ENCODE peak calls at places on chromosomes 11 and 22, in four cellular contexts. P, E, I and Z are unnamed samples.

GRCh38 chr11:1953489-1954284 is 6.6 kb downstream of the MRPL23 start:
- DNase-seq in E (no peak), P (no peak), I (no peak), Z (no peak)

GRCh38 chr11:71368966-71369365 is 79.2 kb downstream of the DHCR7 start:
- DNase-seq in P (no peak), I (no peak), E (no peak), Z (no peak)

GRCh38 chr11:105269862-105270261 is 130.3 kb upstream of the CARD18 start:
- DNase-seq in P (no peak), E (no peak), I (no peak), Z (no peak)

GRCh38 chr11:43987384-43988039 is 45.1 kb downstream of the C11orf96 start:
- DNase-seq in I (no peak), P (no peak), E (no peak), Z (no peak)

GRCh38 chr11:2580444-2581050 is 119.2 kb downstream of the KCNQ1OT1 start:
- DNase-seq in P (no peak), I (no peak), E (no peak), Z (peak)

GRCh38 chr22:25749420-25750169 is 7.6 kb downstream of the MYO18B start:
- DNase-seq in I (peak), E (peak), P (no peak), Z (no peak)

GRCh38 chr11:47412152-47412746 is 3.9 kb downstream of the SLC39A13 start:
- DNase-seq in I (peak), E (no peak), P (no peak), Z (peak)

GRCh38 chr11:774873-775592 is 2.3 kb downstream of the GATD1 start:
- DNase-seq in E (no peak), P (no peak), I (no peak), Z (peak)

GRCh38 chr11:10899542-10899830 is 41.6 kb upstream of the ZBED5 start:
- DNase-seq in E (no peak), P (no peak), I (peak), Z (no peak)

GRCh38 chr11:58958500-58958899 is 19.2 kb downstream of the GLYATL1 start:
- DNase-seq in P (peak), I (peak), E (peak), Z (peak)

GRCh38 chr22:33896801-33897620 is 23.3 kb downstream of the LARGE1 start:
- DNase-seq in E (no peak), I (no peak), P (no peak), Z (no peak)

GRCh38 chr11:66157182-66157864 is 87.3 kb downstream of the PACS1 start:
- DNase-seq in E (no peak), P (no peak), I (peak), Z (no peak)

GRCh38 chr22:20463324-20464095 is 25.9 kb upstream of the SCARF2 start:
- DNase-seq in P (no peak), E (no peak), I (no peak), Z (no peak)

GRCh38 chr22:21948824-21949568 is 3.7 kb downstream of the PPM1F start:
- DNase-seq in P (no peak), E (no peak), I (no peak), Z (no peak)

GRCh38 chr22:45890351-45890635 is 86.7 kb downstream of the WNT7B start:
- DNase-seq in I (no peak), P (no peak), E (no peak), Z (no peak)

GRCh38 chr11:66317766-66318575 is 1.1 kb upstream of the CD248 start:
- DNase-seq in I (no peak), P (peak), E (no peak), Z (peak)

GRCh38 chr11:44831605-44832394 is 105.0 kb downstream of the TSPAN18 start:
- DNase-seq in P (no peak), E (no peak), I (peak), Z (no peak)

GRCh38 chr22:31075961-31076360 is 5.2 kb upstream of the SMTN start:
- DNase-seq in E (no peak), I (no peak), P (no peak), Z (no peak)

GRCh38 chr11:117418685-117419084 is 91.0 kb downstream of the CEP164 start:
- DNase-seq in E (no peak), P (peak), I (no peak), Z (no peak)

GRCh38 chr11:67409261-67409666 is 5.4 kb downstream of the TBC1D10C start:
- DNase-seq in I (no peak), P (no peak), E (no peak), Z (no peak)

GRCh38 chr22:35739642-35740041 is 22.0 kb downstream of the APOL5 start:
- DNase-seq in E (no peak), I (no peak), P (peak), Z (no peak)

GRCh38 chr22:26559961-26560575 is 29.9 kb downstream of the TPST2 start:
- DNase-seq in E (no peak), P (no peak), I (no peak), Z (no peak)

GRCh38 chr11:20739004-20739612 is 69.7 kb downstream of the NELL1 start:
- DNase-seq in P (no peak), E (no peak), I (no peak), Z (no peak)

GRCh38 chr11:64419818-64420485 is 61.0 kb downstream of the RPS6KA4 start:
- DNase-seq in P (no peak), I (no peak), E (no peak), Z (no peak)

GRCh38 chr22:38941488-38941987 is 15.9 kb upstream of the APOBEC3A start:
- DNase-seq in I (no peak), P (no peak), E (peak), Z (no peak)

GRCh38 chr22:50717709-50718351 is 20.2 kb upstream of the ACR start:
- DNase-seq in I (no peak), E (no peak), P (no peak), Z (no peak)

GRCh38 chr11:129636926-129637325 is 178.7 kb upstream of the TMEM45B start:
- DNase-seq in E (no peak), I (no peak), P (no peak), Z (no peak)

GRCh38 chr22:20229916-20230775 is 38.0 kb downstream of the RTN4R start:
- DNase-seq in E (no peak), I (no peak), P (no peak), Z (no peak)

GRCh38 chr11:68870470-68870869 is 28.8 kb upstream of the CPT1A start:
- DNase-seq in I (peak), E (no peak), P (no peak), Z (no peak)

GRCh38 chr11:35593143-35593542 is 25.1 kb upstream of the FJX1 start:
- DNase-seq in E (no peak), P (no peak), I (no peak), Z (no peak)

GRCh38 chr11:133078591-133079179 is 453.6 kb downstream of the OPCML start:
- DNase-seq in E (no peak), P (peak), I (peak), Z (peak)

GRCh38 chr11:72778535-72779494 is 15.0 kb downstream of the STARD10 start:
- DNase-seq in P (peak), I (no peak), E (no peak), Z (no peak)

GRCh38 chr22:39748877-39749276 is 144.7 kb downstream of the ENTHD1 start:
- DNase-seq in E (no peak), P (no peak), I (no peak), Z (no peak)

GRCh38 chr11:14773755-14774154 is 118.3 kb downstream of the CYP2R1 start:
- DNase-seq in P (no peak), I (peak), E (no peak), Z (peak)

GRCh38 chr22:34951212-34951611 is 114.7 kb upstream of the ISX start:
- DNase-seq in P (no peak), E (no peak), I (no peak), Z (no peak)

GRCh38 chr11:2892215-2893020 is 6.8 kb upstream of the CDKN1C start:
- DNase-seq in P (no peak), E (no peak), I (peak), Z (peak)

GRCh38 chr22:19514831-19515565 is 9.2 kb downstream of the CLDN5 start:
- DNase-seq in P (no peak), I (no peak), E (no peak), Z (no peak)

GRCh38 chr22:41661088-41661487 is 27.6 kb downstream of the SNU13 start:
- DNase-seq in I (no peak), P (no peak), E (no peak), Z (no peak)

GRCh38 chr22:22392131-22392530 is 116.4 kb downstream of the ZNF280B start:
- DNase-seq in P (no peak), I (no peak), E (no peak), Z (no peak)

GRCh38 chr11:23112987-23113886 is 253.0 kb upstream of the CCDC179 start:
- DNase-seq in P (peak), E (no peak), I (peak), Z (peak)
- TF ChIP-seq NR2C2 in P (no peak), E (no peak), I (no peak), Z (no peak)

GRCh38 chr22:49524362-49524761 is 303.3 kb downstream of the BRD1 start:
- DNase-seq in E (no peak), I (no peak), P (no peak), Z (no peak)
- TF ChIP-seq NR2C2 in E (no peak), I (no peak), P (no peak), Z (no peak)

GRCh38 chr22:17724678-17725464 is 49.4 kb downstream of the BID start:
- DNase-seq in I (peak), E (no peak), P (no peak), Z (no peak)
- TF ChIP-seq NR2C2 in I (no peak), E (no peak), P (no peak), Z (no peak)

GRCh38 chr11:61056981-61057380 is 45.3 kb upstream of the CD5 start:
- DNase-seq in P (no peak), I (no peak), E (no peak), Z (no peak)

GRCh38 chr11:61057615-61058014 is 44.7 kb upstream of the CD5 start:
- DNase-seq in E (no peak), P (no peak), I (no peak), Z (no peak)

GRCh38 chr11:61055776-61056175 is 46.5 kb upstream of the CD5 start:
- DNase-seq in E (no peak), P (no peak), I (no peak), Z (no peak)

GRCh38 chr11:61054927-61055562 is 47.2 kb upstream of the CD5 start:
- DNase-seq in P (no peak), E (no peak), I (no peak), Z (no peak)

GRCh38 chr11:61056566-61056965 is 45.7 kb upstream of the CD5 start:
- DNase-seq in P (no peak), I (no peak), E (peak), Z (no peak)
- TF ChIP-seq NR2C2 in P (no peak), I (no peak), E (no peak), Z (no peak)